ENCODE peak calls at places on chromosomes 3 and 15, in four cellular contexts. One of them, this sample, is unnamed.

GRCh38 chr3:150547045-150547753 is 612 bp downstream of the EIF2A start:
- DNase-seq in cardiac muscle cell: peak; percentile 41
- DNase-seq in naive thymus-derived CD4-positive, alpha-beta T cell: no peak
- DNase-seq in CD4-positive, alpha-beta memory T cell: no peak
- DNase-seq in this sample: no peak

GRCh38 chr15:94119923-94120775 is 111.2 kb upstream of the MCTP2 start:
- DNase-seq in cardiac muscle cell: peak; percentile 87
- DNase-seq in naive thymus-derived CD4-positive, alpha-beta T cell: no peak
- DNase-seq in CD4-positive, alpha-beta memory T cell: peak; percentile 61
- DNase-seq in this sample: peak; percentile 79

GRCh38 chr3:143998266-143998665 is 26.6 kb downstream of the DIPK2A start:
- DNase-seq in cardiac muscle cell: peak; percentile 75
- DNase-seq in naive thymus-derived CD4-positive, alpha-beta T cell: no peak
- DNase-seq in CD4-positive, alpha-beta memory T cell: no peak
- DNase-seq in this sample: no peak

GRCh38 chr3:126419151-126419703 is 24.5 kb downstream of the CFAP100 start:
- DNase-seq in cardiac muscle cell: no peak
- DNase-seq in naive thymus-derived CD4-positive, alpha-beta T cell: no peak
- DNase-seq in CD4-positive, alpha-beta memory T cell: no peak
- DNase-seq in this sample: no peak

GRCh38 chr3:114510201-114510600 is 216.4 kb downstream of the TIGIT start:
- DNase-seq in cardiac muscle cell: no peak
- DNase-seq in naive thymus-derived CD4-positive, alpha-beta T cell: no peak
- DNase-seq in CD4-positive, alpha-beta memory T cell: no peak
- DNase-seq in this sample: no peak

GRCh38 chr3:56397798-56398197 is 70.5 kb downstream of the ERC2 start:
- DNase-seq in cardiac muscle cell: no peak
- DNase-seq in naive thymus-derived CD4-positive, alpha-beta T cell: no peak
- DNase-seq in CD4-positive, alpha-beta memory T cell: no peak
- DNase-seq in this sample: no peak

GRCh38 chr3:194782767-194783404 is 97.2 kb downstream of the FAM43A start:
- DNase-seq in cardiac muscle cell: no peak
- DNase-seq in naive thymus-derived CD4-positive, alpha-beta T cell: no peak
- DNase-seq in CD4-positive, alpha-beta memory T cell: no peak
- DNase-seq in this sample: no peak

GRCh38 chr3:102673271-102674115 is 238.7 kb downstream of the ZPLD1 start:
- DNase-seq in cardiac muscle cell: peak; percentile 69
- DNase-seq in naive thymus-derived CD4-positive, alpha-beta T cell: peak; percentile 18
- DNase-seq in CD4-positive, alpha-beta memory T cell: peak; percentile 36
- DNase-seq in this sample: peak; percentile 57

GRCh38 chr3:189936210-189936609 is 184.5 kb downstream of the P3H2 start:
- DNase-seq in cardiac muscle cell: no peak
- DNase-seq in naive thymus-derived CD4-positive, alpha-beta T cell: no peak
- DNase-seq in CD4-positive, alpha-beta memory T cell: no peak
- DNase-seq in this sample: no peak

GRCh38 chr3:99710094-99710493 is 71.7 kb downstream of the COL8A1 start:
- DNase-seq in cardiac muscle cell: no peak
- DNase-seq in naive thymus-derived CD4-positive, alpha-beta T cell: no peak
- DNase-seq in CD4-positive, alpha-beta memory T cell: no peak
- DNase-seq in this sample: no peak

GRCh38 chr3:73055583-73056364 is 5.7 kb upstream of the EBLN2 start:
- DNase-seq in cardiac muscle cell: no peak
- DNase-seq in naive thymus-derived CD4-positive, alpha-beta T cell: no peak
- DNase-seq in CD4-positive, alpha-beta memory T cell: no peak
- DNase-seq in this sample: no peak

GRCh38 chr3:113092746-113093145 is 102.0 kb downstream of the GTPBP8 start:
- DNase-seq in cardiac muscle cell: no peak
- DNase-seq in naive thymus-derived CD4-positive, alpha-beta T cell: no peak
- DNase-seq in CD4-positive, alpha-beta memory T cell: no peak
- DNase-seq in this sample: no peak

GRCh38 chr15:63236272-63236671 is 41.1 kb upstream of the APH1B start:
- DNase-seq in cardiac muscle cell: peak; percentile 51
- DNase-seq in naive thymus-derived CD4-positive, alpha-beta T cell: no peak
- DNase-seq in CD4-positive, alpha-beta memory T cell: no peak
- DNase-seq in this sample: no peak

GRCh38 chr15:99482993-99483392 is 82.8 kb upstream of the MEF2A start:
- DNase-seq in cardiac muscle cell: no peak
- DNase-seq in naive thymus-derived CD4-positive, alpha-beta T cell: no peak
- DNase-seq in CD4-positive, alpha-beta memory T cell: no peak
- DNase-seq in this sample: no peak

GRCh38 chr15:33526532-33526931 is 215.8 kb downstream of the RYR3 start:
- DNase-seq in cardiac muscle cell: no peak
- DNase-seq in naive thymus-derived CD4-positive, alpha-beta T cell: no peak
- DNase-seq in CD4-positive, alpha-beta memory T cell: no peak
- DNase-seq in this sample: no peak

GRCh38 chr3:59575113-59576001 is 525.5 kb upstream of the CFAP20DC start:
- DNase-seq in cardiac muscle cell: peak; percentile 78
- DNase-seq in naive thymus-derived CD4-positive, alpha-beta T cell: peak; percentile 77
- DNase-seq in CD4-positive, alpha-beta memory T cell: peak; percentile 77
- DNase-seq in this sample: peak; percentile 74

GRCh38 chr3:112635674-112636073 is 5.3 kb downstream of the CCDC80 start:
- DNase-seq in cardiac muscle cell: peak; percentile 86
- DNase-seq in naive thymus-derived CD4-positive, alpha-beta T cell: no peak
- DNase-seq in CD4-positive, alpha-beta memory T cell: no peak
- DNase-seq in this sample: no peak

GRCh38 chr3:56428667-56429066 is 39.6 kb downstream of the ERC2 start:
- DNase-seq in cardiac muscle cell: no peak
- DNase-seq in naive thymus-derived CD4-positive, alpha-beta T cell: no peak
- DNase-seq in CD4-positive, alpha-beta memory T cell: no peak
- DNase-seq in this sample: no peak

GRCh38 chr3:149553781-149554451 is 79.4 kb downstream of the TM4SF4 start:
- DNase-seq in cardiac muscle cell: peak; percentile 92
- DNase-seq in naive thymus-derived CD4-positive, alpha-beta T cell: no peak
- DNase-seq in CD4-positive, alpha-beta memory T cell: no peak
- DNase-seq in this sample: no peak

GRCh38 chr3:171743327-171744054 is 66.8 kb downstream of the PLD1 start:
- DNase-seq in cardiac muscle cell: no peak
- DNase-seq in naive thymus-derived CD4-positive, alpha-beta T cell: no peak
- DNase-seq in CD4-positive, alpha-beta memory T cell: no peak
- DNase-seq in this sample: no peak

GRCh38 chr15:68418611-68419161 is 13.3 kb downstream of the ITGA11 start:
- DNase-seq in cardiac muscle cell: peak; percentile 86
- DNase-seq in naive thymus-derived CD4-positive, alpha-beta T cell: no peak
- DNase-seq in CD4-positive, alpha-beta memory T cell: no peak
- DNase-seq in this sample: no peak

GRCh38 chr3:43288366-43288765 is 2.0 kb downstream of the SNRK start:
- DNase-seq in cardiac muscle cell: peak; percentile 43
- DNase-seq in naive thymus-derived CD4-positive, alpha-beta T cell: no peak
- DNase-seq in CD4-positive, alpha-beta memory T cell: no peak
- DNase-seq in this sample: peak; percentile 51

DNA sequence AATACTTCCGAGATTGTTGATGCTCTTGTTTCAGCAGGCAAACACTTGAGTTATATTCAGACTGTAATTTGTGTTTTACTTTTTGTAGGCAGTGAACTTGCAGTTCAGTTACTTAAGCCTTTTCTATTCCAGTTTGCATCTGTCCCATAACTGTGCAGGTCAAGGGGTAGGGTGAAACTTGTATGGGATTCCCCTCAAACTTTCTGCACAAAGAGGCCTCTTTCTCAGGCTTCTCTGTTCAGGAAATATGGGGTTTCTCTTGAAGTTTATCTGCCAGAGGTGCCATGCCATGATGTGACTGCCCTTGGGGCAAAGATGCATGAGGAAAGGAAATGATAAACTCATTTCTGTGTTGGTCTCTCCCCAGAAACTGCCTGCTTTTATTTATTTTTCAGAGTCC is 66.7 kb downstream of the SLC24A1 start:
- DNase-seq in cardiac muscle cell: no peak
- DNase-seq in naive thymus-derived CD4-positive, alpha-beta T cell: no peak
- DNase-seq in CD4-positive, alpha-beta memory T cell: no peak
- DNase-seq in this sample: no peak
- H3K4me1 ChIP-seq in cardiac muscle cell: no peaks in the 10 kb centered on the region
- H3K4me1 ChIP-seq in naive thymus-derived CD4-positive, alpha-beta T cell: no peaks in the 10 kb centered on the region
- H3K4me1 ChIP-seq in CD4-positive, alpha-beta memory T cell: no peaks in the 10 kb centered on the region
- H3K4me1 ChIP-seq in this sample: no peaks in the 10 kb centered on the region

DNA sequence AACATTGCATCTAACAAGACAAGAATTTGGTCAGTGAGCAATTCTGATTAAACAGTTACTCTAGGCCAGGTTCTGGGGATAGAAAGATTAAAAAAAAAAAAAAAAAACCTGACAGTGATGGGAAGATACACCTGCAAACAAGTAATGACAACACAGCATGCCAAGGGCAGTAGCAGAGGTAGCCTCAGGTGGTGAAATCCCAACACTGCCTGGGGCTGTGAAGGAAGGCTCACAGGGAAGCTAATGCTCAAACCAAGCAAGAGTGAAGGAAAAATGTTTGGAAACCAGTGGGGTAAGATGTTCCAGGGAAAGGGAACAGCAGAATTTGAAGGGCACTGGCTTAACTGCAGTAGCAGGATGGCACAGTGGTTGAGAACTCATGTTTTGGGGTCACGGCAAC is 8.9 kb downstream of the RTP2 start:
- DNase-seq in cardiac muscle cell: no peak
- DNase-seq in naive thymus-derived CD4-positive, alpha-beta T cell: no peak
- DNase-seq in CD4-positive, alpha-beta memory T cell: no peak
- DNase-seq in this sample: no peak
- H3K4me1 ChIP-seq in cardiac muscle cell: no peaks in the 10 kb centered on the region
- H3K4me1 ChIP-seq in naive thymus-derived CD4-positive, alpha-beta T cell: no peaks in the 10 kb centered on the region
- H3K4me1 ChIP-seq in CD4-positive, alpha-beta memory T cell: no peaks in the 10 kb centered on the region
- H3K4me1 ChIP-seq in this sample: no peaks in the 10 kb centered on the region

DNA sequence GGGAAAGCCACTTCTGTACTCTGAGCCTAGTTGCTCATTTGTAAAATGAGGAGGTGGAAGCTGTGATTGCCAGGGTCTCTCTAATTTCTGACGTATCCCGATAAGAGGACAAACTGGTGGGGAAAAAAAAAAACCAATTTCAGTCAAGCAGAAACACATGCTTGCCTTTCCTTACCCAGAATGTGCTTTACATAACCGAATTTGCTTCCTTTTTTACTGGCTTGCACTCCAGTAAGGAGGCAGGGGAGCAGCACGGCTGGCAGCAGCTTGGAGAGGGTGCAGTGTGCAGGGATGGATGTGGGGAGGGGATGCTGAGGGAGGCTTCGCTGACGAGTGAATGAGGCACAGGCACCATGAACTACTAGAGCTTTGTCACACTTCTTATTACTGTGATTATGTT is 186.9 kb upstream of the LPP start:
- DNase-seq in cardiac muscle cell: no peak
- DNase-seq in naive thymus-derived CD4-positive, alpha-beta T cell: no peak
- DNase-seq in CD4-positive, alpha-beta memory T cell: no peak
- DNase-seq in this sample: peak; percentile 78
- H3K4me1 ChIP-seq in cardiac muscle cell: no peaks in the 10 kb centered on the region
- H3K4me1 ChIP-seq in naive thymus-derived CD4-positive, alpha-beta T cell: peaks cover 9% of the 10 kb centered on the region
- H3K4me1 ChIP-seq in CD4-positive, alpha-beta memory T cell: peaks cover 15% of the 10 kb centered on the region
- H3K4me1 ChIP-seq in this sample: peaks cover 99% of the 10 kb centered on the region

GRCh38 chr15:75050283-75050682 is 26.9 kb downstream of the PPCDC start:
- DNase-seq in cardiac muscle cell: no peak
- DNase-seq in naive thymus-derived CD4-positive, alpha-beta T cell: no peak
- DNase-seq in CD4-positive, alpha-beta memory T cell: no peak
- DNase-seq in this sample: no peak
- H3K4me1 ChIP-seq in cardiac muscle cell: peaks cover 18% of the 10 kb centered on the region
- H3K4me1 ChIP-seq in naive thymus-derived CD4-positive, alpha-beta T cell: no peaks in the 10 kb centered on the region
- H3K4me1 ChIP-seq in CD4-positive, alpha-beta memory T cell: peaks cover 20% of the 10 kb centered on the region
- H3K4me1 ChIP-seq in this sample: peaks cover 29% of the 10 kb centered on the region

GRCh38 chr3:12830785-12831581 is 10.4 kb downstream of the RPL32 start:
- DNase-seq in cardiac muscle cell: no peak
- DNase-seq in naive thymus-derived CD4-positive, alpha-beta T cell: no peak
- DNase-seq in CD4-positive, alpha-beta memory T cell: no peak
- DNase-seq in this sample: no peak
- H3K4me1 ChIP-seq in cardiac muscle cell: no peaks in the 10 kb centered on the region
- H3K4me1 ChIP-seq in naive thymus-derived CD4-positive, alpha-beta T cell: no peaks in the 10 kb centered on the region
- H3K4me1 ChIP-seq in CD4-positive, alpha-beta memory T cell: no peaks in the 10 kb centered on the region
- H3K4me1 ChIP-seq in this sample: peaks cover 23% of the 10 kb centered on the region